ENCODE peak calls at places on chromosomes 3 and 15, in nine cellular contexts. One of them, this sample, is unnamed.

GRCh38 chr3:10941972-10942371 is 50.6 kb upstream of the SLC6A1 start:
- DNase-seq in omental fat pad: no peak
- DNase-seq in T follicular helper cell: no peak
- DNase-seq in AG09309: no peak
- DNase-seq in activated CD4-positive, alpha-beta T cell treated with anti-CD3 and anti-CD28 coated beads for 48 hours: peak; percentile 59
- DNase-seq in stimulated activated CD4-positive, alpha-beta T cell treated with anti-CD3 and anti-CD28 coated beads, Interleukin-15, amount 100 ng/mL, for 1 hour: no peak
- DNase-seq in NCI-H187 treated with DMSO at 0.1 percent for 48 hours: no peak
- DNase-seq in foreskin melanocyte: no peak
- DNase-seq in IMR-90: no peak
- DNase-seq in this sample: no peak

GRCh38 chr15:67003586-67003985 is 61.8 kb upstream of the SMAD3 start:
- DNase-seq in omental fat pad: no peak
- DNase-seq in T follicular helper cell: no peak
- DNase-seq in AG09309: no peak
- DNase-seq in activated CD4-positive, alpha-beta T cell treated with anti-CD3 and anti-CD28 coated beads for 48 hours: no peak
- DNase-seq in stimulated activated CD4-positive, alpha-beta T cell treated with anti-CD3 and anti-CD28 coated beads, Interleukin-15, amount 100 ng/mL, for 1 hour: no peak
- DNase-seq in NCI-H187 treated with DMSO at 0.1 percent for 48 hours: no peak
- DNase-seq in foreskin melanocyte: peak; percentile 67
- DNase-seq in IMR-90: peak; percentile 53
- DNase-seq in this sample: no peak

GRCh38 chr3:180375831-180376230 is 226.1 kb upstream of the TTC14 start:
- DNase-seq in omental fat pad: no peak
- DNase-seq in T follicular helper cell: no peak
- DNase-seq in AG09309: no peak
- DNase-seq in activated CD4-positive, alpha-beta T cell treated with anti-CD3 and anti-CD28 coated beads for 48 hours: no peak
- DNase-seq in stimulated activated CD4-positive, alpha-beta T cell treated with anti-CD3 and anti-CD28 coated beads, Interleukin-15, amount 100 ng/mL, for 1 hour: no peak
- DNase-seq in NCI-H187 treated with DMSO at 0.1 percent for 48 hours: no peak
- DNase-seq in foreskin melanocyte: no peak
- DNase-seq in IMR-90: no peak
- DNase-seq in this sample: no peak

GRCh38 chr3:136330900-136331299 is 80.8 kb downstream of the PCCB start:
- DNase-seq in omental fat pad: no peak
- DNase-seq in T follicular helper cell: no peak
- DNase-seq in AG09309: no peak
- DNase-seq in activated CD4-positive, alpha-beta T cell treated with anti-CD3 and anti-CD28 coated beads for 48 hours: no peak
- DNase-seq in stimulated activated CD4-positive, alpha-beta T cell treated with anti-CD3 and anti-CD28 coated beads, Interleukin-15, amount 100 ng/mL, for 1 hour: no peak
- DNase-seq in NCI-H187 treated with DMSO at 0.1 percent for 48 hours: no peak
- DNase-seq in foreskin melanocyte: no peak
- DNase-seq in IMR-90: no peak
- DNase-seq in this sample: no peak

GRCh38 chr15:67199391-67199790 is 55.1 kb downstream of the AAGAB start:
- DNase-seq in omental fat pad: no peak
- DNase-seq in T follicular helper cell: no peak
- DNase-seq in AG09309: no peak
- DNase-seq in activated CD4-positive, alpha-beta T cell treated with anti-CD3 and anti-CD28 coated beads for 48 hours: no peak
- DNase-seq in stimulated activated CD4-positive, alpha-beta T cell treated with anti-CD3 and anti-CD28 coated beads, Interleukin-15, amount 100 ng/mL, for 1 hour: no peak
- DNase-seq in NCI-H187 treated with DMSO at 0.1 percent for 48 hours: no peak
- DNase-seq in foreskin melanocyte: no peak
- DNase-seq in IMR-90: peak; percentile 63
- DNase-seq in this sample: no peak

GRCh38 chr15:70410371-70410975 is 312.8 kb upstream of the TLE3 start:
- DNase-seq in omental fat pad: no peak
- DNase-seq in T follicular helper cell: no peak
- DNase-seq in AG09309: no peak
- DNase-seq in activated CD4-positive, alpha-beta T cell treated with anti-CD3 and anti-CD28 coated beads for 48 hours: no peak
- DNase-seq in stimulated activated CD4-positive, alpha-beta T cell treated with anti-CD3 and anti-CD28 coated beads, Interleukin-15, amount 100 ng/mL, for 1 hour: no peak
- DNase-seq in NCI-H187 treated with DMSO at 0.1 percent for 48 hours: no peak
- DNase-seq in foreskin melanocyte: no peak
- DNase-seq in IMR-90: no peak
- DNase-seq in this sample: no peak

GRCh38 chr3:82087958-82088357 is 326.5 kb upstream of the GBE1 start:
- DNase-seq in omental fat pad: no peak
- DNase-seq in T follicular helper cell: no peak
- DNase-seq in AG09309: peak; percentile 61
- DNase-seq in activated CD4-positive, alpha-beta T cell treated with anti-CD3 and anti-CD28 coated beads for 48 hours: no peak
- DNase-seq in stimulated activated CD4-positive, alpha-beta T cell treated with anti-CD3 and anti-CD28 coated beads, Interleukin-15, amount 100 ng/mL, for 1 hour: no peak
- DNase-seq in NCI-H187 treated with DMSO at 0.1 percent for 48 hours: no peak
- DNase-seq in foreskin melanocyte: no peak
- DNase-seq in IMR-90: peak; percentile 67
- DNase-seq in this sample: no peak

GRCh38 chr15:58297639-58298038 is 134.2 kb upstream of the LIPC start:
- DNase-seq in omental fat pad: no peak
- DNase-seq in T follicular helper cell: no peak
- DNase-seq in AG09309: no peak
- DNase-seq in activated CD4-positive, alpha-beta T cell treated with anti-CD3 and anti-CD28 coated beads for 48 hours: no peak
- DNase-seq in stimulated activated CD4-positive, alpha-beta T cell treated with anti-CD3 and anti-CD28 coated beads, Interleukin-15, amount 100 ng/mL, for 1 hour: no peak
- DNase-seq in NCI-H187 treated with DMSO at 0.1 percent for 48 hours: no peak
- DNase-seq in foreskin melanocyte: no peak
- DNase-seq in IMR-90: no peak
- DNase-seq in this sample: no peak

GRCh38 chr3:13825821-13826220 is 54.0 kb downstream of the WNT7A start:
- DNase-seq in omental fat pad: no peak
- DNase-seq in T follicular helper cell: no peak
- DNase-seq in AG09309: no peak
- DNase-seq in activated CD4-positive, alpha-beta T cell treated with anti-CD3 and anti-CD28 coated beads for 48 hours: no peak
- DNase-seq in stimulated activated CD4-positive, alpha-beta T cell treated with anti-CD3 and anti-CD28 coated beads, Interleukin-15, amount 100 ng/mL, for 1 hour: no peak
- DNase-seq in NCI-H187 treated with DMSO at 0.1 percent for 48 hours: no peak
- DNase-seq in foreskin melanocyte: no peak
- DNase-seq in IMR-90: no peak
- DNase-seq in this sample: no peak

GRCh38 chr3:33401781-33402180 is 38.4 kb downstream of the UBP1 start:
- DNase-seq in omental fat pad: no peak
- DNase-seq in T follicular helper cell: no peak
- DNase-seq in AG09309: peak; percentile 5
- DNase-seq in activated CD4-positive, alpha-beta T cell treated with anti-CD3 and anti-CD28 coated beads for 48 hours: no peak
- DNase-seq in stimulated activated CD4-positive, alpha-beta T cell treated with anti-CD3 and anti-CD28 coated beads, Interleukin-15, amount 100 ng/mL, for 1 hour: no peak
- DNase-seq in NCI-H187 treated with DMSO at 0.1 percent for 48 hours: no peak
- DNase-seq in foreskin melanocyte: no peak
- DNase-seq in IMR-90: peak; percentile 70
- DNase-seq in this sample: no peak

GRCh38 chr15:85307687-85308045 is 72.7 kb upstream of the AKAP13 start:
- DNase-seq in omental fat pad: no peak
- DNase-seq in T follicular helper cell: no peak
- DNase-seq in AG09309: no peak
- DNase-seq in activated CD4-positive, alpha-beta T cell treated with anti-CD3 and anti-CD28 coated beads for 48 hours: no peak
- DNase-seq in stimulated activated CD4-positive, alpha-beta T cell treated with anti-CD3 and anti-CD28 coated beads, Interleukin-15, amount 100 ng/mL, for 1 hour: no peak
- DNase-seq in NCI-H187 treated with DMSO at 0.1 percent for 48 hours: no peak
- DNase-seq in foreskin melanocyte: no peak
- DNase-seq in IMR-90: peak; percentile 54
- DNase-seq in this sample: no peak

GRCh38 chr3:76965122-76965725 is 74.7 kb upstream of the ROBO2 start:
- DNase-seq in omental fat pad: no peak
- DNase-seq in T follicular helper cell: no peak
- DNase-seq in AG09309: no peak
- DNase-seq in activated CD4-positive, alpha-beta T cell treated with anti-CD3 and anti-CD28 coated beads for 48 hours: no peak
- DNase-seq in stimulated activated CD4-positive, alpha-beta T cell treated with anti-CD3 and anti-CD28 coated beads, Interleukin-15, amount 100 ng/mL, for 1 hour: no peak
- DNase-seq in NCI-H187 treated with DMSO at 0.1 percent for 48 hours: no peak
- DNase-seq in foreskin melanocyte: no peak
- DNase-seq in IMR-90: peak; percentile 18
- DNase-seq in this sample: no peak

GRCh38 chr15:95604634-95605036 is 725.9 kb upstream of the NR2F2 start:
- DNase-seq in omental fat pad: no peak
- DNase-seq in T follicular helper cell: no peak
- DNase-seq in AG09309: peak; percentile 96
- DNase-seq in activated CD4-positive, alpha-beta T cell treated with anti-CD3 and anti-CD28 coated beads for 48 hours: no peak
- DNase-seq in stimulated activated CD4-positive, alpha-beta T cell treated with anti-CD3 and anti-CD28 coated beads, Interleukin-15, amount 100 ng/mL, for 1 hour: no peak
- DNase-seq in NCI-H187 treated with DMSO at 0.1 percent for 48 hours: no peak
- DNase-seq in foreskin melanocyte: no peak
- DNase-seq in IMR-90: peak; percentile 94
- DNase-seq in this sample: no peak

GRCh38 chr3:195802795-195803194 is 8.9 kb downstream of the MUC4 start:
- DNase-seq in omental fat pad: no peak
- DNase-seq in T follicular helper cell: no peak
- DNase-seq in AG09309: no peak
- DNase-seq in activated CD4-positive, alpha-beta T cell treated with anti-CD3 and anti-CD28 coated beads for 48 hours: no peak
- DNase-seq in stimulated activated CD4-positive, alpha-beta T cell treated with anti-CD3 and anti-CD28 coated beads, Interleukin-15, amount 100 ng/mL, for 1 hour: no peak
- DNase-seq in NCI-H187 treated with DMSO at 0.1 percent for 48 hours: peak; percentile 72
- DNase-seq in foreskin melanocyte: no peak
- DNase-seq in IMR-90: no peak
- DNase-seq in this sample: no peak

GRCh38 chr15:52624262-52624661 is 54.9 kb downstream of the ATOSA start:
- DNase-seq in omental fat pad: no peak
- DNase-seq in T follicular helper cell: no peak
- DNase-seq in AG09309: no peak
- DNase-seq in activated CD4-positive, alpha-beta T cell treated with anti-CD3 and anti-CD28 coated beads for 48 hours: no peak
- DNase-seq in stimulated activated CD4-positive, alpha-beta T cell treated with anti-CD3 and anti-CD28 coated beads, Interleukin-15, amount 100 ng/mL, for 1 hour: no peak
- DNase-seq in NCI-H187 treated with DMSO at 0.1 percent for 48 hours: no peak
- DNase-seq in foreskin melanocyte: no peak
- DNase-seq in IMR-90: no peak
- DNase-seq in this sample: no peak

GRCh38 chr3:50830451-50830850 is 155.7 kb downstream of the DOCK3 start:
- DNase-seq in omental fat pad: no peak
- DNase-seq in T follicular helper cell: no peak
- DNase-seq in AG09309: no peak
- DNase-seq in activated CD4-positive, alpha-beta T cell treated with anti-CD3 and anti-CD28 coated beads for 48 hours: no peak
- DNase-seq in stimulated activated CD4-positive, alpha-beta T cell treated with anti-CD3 and anti-CD28 coated beads, Interleukin-15, amount 100 ng/mL, for 1 hour: no peak
- DNase-seq in NCI-H187 treated with DMSO at 0.1 percent for 48 hours: no peak
- DNase-seq in foreskin melanocyte: no peak
- DNase-seq in IMR-90: no peak
- DNase-seq in this sample: no peak

GRCh38 chr15:67945951-67946700 is 106.3 kb upstream of the RNU6-1 start:
- DNase-seq in omental fat pad: no peak
- DNase-seq in T follicular helper cell: no peak
- DNase-seq in AG09309: no peak
- DNase-seq in activated CD4-positive, alpha-beta T cell treated with anti-CD3 and anti-CD28 coated beads for 48 hours: peak; percentile 3
- DNase-seq in stimulated activated CD4-positive, alpha-beta T cell treated with anti-CD3 and anti-CD28 coated beads, Interleukin-15, amount 100 ng/mL, for 1 hour: no peak
- DNase-seq in NCI-H187 treated with DMSO at 0.1 percent for 48 hours: no peak
- DNase-seq in foreskin melanocyte: peak; percentile 58
- DNase-seq in IMR-90: peak; percentile 44
- DNase-seq in this sample: no peak

GRCh38 chr3:129627350-129628168 is 21.1 kb upstream of the PLXND1 start:
- DNase-seq in omental fat pad: no peak
- DNase-seq in T follicular helper cell: peak; percentile 53
- DNase-seq in AG09309: no peak
- DNase-seq in activated CD4-positive, alpha-beta T cell treated with anti-CD3 and anti-CD28 coated beads for 48 hours: peak; percentile 77
- DNase-seq in stimulated activated CD4-positive, alpha-beta T cell treated with anti-CD3 and anti-CD28 coated beads, Interleukin-15, amount 100 ng/mL, for 1 hour: no peak
- DNase-seq in NCI-H187 treated with DMSO at 0.1 percent for 48 hours: peak; percentile 55
- DNase-seq in foreskin melanocyte: peak; percentile 57
- DNase-seq in IMR-90: peak; percentile 75
- DNase-seq in this sample: peak; percentile 46

GRCh38 chr3:94305835-94306685 is 243.2 kb downstream of the NSUN3 start:
- DNase-seq in omental fat pad: no peak
- DNase-seq in T follicular helper cell: no peak
- DNase-seq in AG09309: no peak
- DNase-seq in activated CD4-positive, alpha-beta T cell treated with anti-CD3 and anti-CD28 coated beads for 48 hours: no peak
- DNase-seq in stimulated activated CD4-positive, alpha-beta T cell treated with anti-CD3 and anti-CD28 coated beads, Interleukin-15, amount 100 ng/mL, for 1 hour: no peak
- DNase-seq in NCI-H187 treated with DMSO at 0.1 percent for 48 hours: no peak
- DNase-seq in foreskin melanocyte: no peak
- DNase-seq in IMR-90: no peak
- DNase-seq in this sample: no peak

GRCh38 chr3:23129062-23129461 is 74.1 kb upstream of the UBE2E2 start:
- DNase-seq in omental fat pad: no peak
- DNase-seq in T follicular helper cell: no peak
- DNase-seq in AG09309: no peak
- DNase-seq in activated CD4-positive, alpha-beta T cell treated with anti-CD3 and anti-CD28 coated beads for 48 hours: no peak
- DNase-seq in stimulated activated CD4-positive, alpha-beta T cell treated with anti-CD3 and anti-CD28 coated beads, Interleukin-15, amount 100 ng/mL, for 1 hour: no peak
- DNase-seq in NCI-H187 treated with DMSO at 0.1 percent for 48 hours: no peak
- DNase-seq in foreskin melanocyte: no peak
- DNase-seq in IMR-90: no peak
- DNase-seq in this sample: no peak

GRCh38 chr15:59247364-59247763 is 40.7 kb downstream of the LDHAL6B start:
- DNase-seq in omental fat pad: no peak
- DNase-seq in T follicular helper cell: peak; percentile 10
- DNase-seq in AG09309: peak; percentile 40
- DNase-seq in activated CD4-positive, alpha-beta T cell treated with anti-CD3 and anti-CD28 coated beads for 48 hours: peak; percentile 61
- DNase-seq in stimulated activated CD4-positive, alpha-beta T cell treated with anti-CD3 and anti-CD28 coated beads, Interleukin-15, amount 100 ng/mL, for 1 hour: no peak
- DNase-seq in NCI-H187 treated with DMSO at 0.1 percent for 48 hours: no peak
- DNase-seq in foreskin melanocyte: no peak
- DNase-seq in IMR-90: peak; percentile 74
- DNase-seq in this sample: no peak

GRCh38 chr15:53918180-53919079 is 59.8 kb upstream of the UNC13C start:
- DNase-seq in omental fat pad: no peak
- DNase-seq in T follicular helper cell: no peak
- DNase-seq in AG09309: no peak
- DNase-seq in activated CD4-positive, alpha-beta T cell treated with anti-CD3 and anti-CD28 coated beads for 48 hours: no peak
- DNase-seq in stimulated activated CD4-positive, alpha-beta T cell treated with anti-CD3 and anti-CD28 coated beads, Interleukin-15, amount 100 ng/mL, for 1 hour: no peak
- DNase-seq in NCI-H187 treated with DMSO at 0.1 percent for 48 hours: peak; percentile 37
- DNase-seq in foreskin melanocyte: no peak
- DNase-seq in IMR-90: no peak
- DNase-seq in this sample: no peak

GRCh38 chr3:49683162-49683561 is 6.1 kb downstream of the MST1 start:
- DNase-seq in omental fat pad: no peak
- DNase-seq in T follicular helper cell: no peak
- DNase-seq in AG09309: no peak
- DNase-seq in activated CD4-positive, alpha-beta T cell treated with anti-CD3 and anti-CD28 coated beads for 48 hours: no peak
- DNase-seq in stimulated activated CD4-positive, alpha-beta T cell treated with anti-CD3 and anti-CD28 coated beads, Interleukin-15, amount 100 ng/mL, for 1 hour: no peak
- DNase-seq in NCI-H187 treated with DMSO at 0.1 percent for 48 hours: no peak
- DNase-seq in foreskin melanocyte: no peak
- DNase-seq in IMR-90: no peak
- DNase-seq in this sample: no peak

GRCh38 chr3:47404955-47405790 is 24.4 kb downstream of the PTPN23 start:
- DNase-seq in omental fat pad: no peak
- DNase-seq in T follicular helper cell: no peak
- DNase-seq in AG09309: peak; percentile 16
- DNase-seq in activated CD4-positive, alpha-beta T cell treated with anti-CD3 and anti-CD28 coated beads for 48 hours: no peak
- DNase-seq in stimulated activated CD4-positive, alpha-beta T cell treated with anti-CD3 and anti-CD28 coated beads, Interleukin-15, amount 100 ng/mL, for 1 hour: no peak
- DNase-seq in NCI-H187 treated with DMSO at 0.1 percent for 48 hours: no peak
- DNase-seq in foreskin melanocyte: peak; percentile 61
- DNase-seq in IMR-90: no peak
- DNase-seq in this sample: no peak

GRCh38 chr3:48993834-48994233 is 3.8 kb downstream of the P4HTM start:
- DNase-seq in omental fat pad: no peak
- DNase-seq in T follicular helper cell: no peak
- DNase-seq in AG09309: no peak
- DNase-seq in activated CD4-positive, alpha-beta T cell treated with anti-CD3 and anti-CD28 coated beads for 48 hours: no peak
- DNase-seq in stimulated activated CD4-positive, alpha-beta T cell treated with anti-CD3 and anti-CD28 coated beads, Interleukin-15, amount 100 ng/mL, for 1 hour: no peak
- DNase-seq in NCI-H187 treated with DMSO at 0.1 percent for 48 hours: no peak
- DNase-seq in foreskin melanocyte: no peak
- DNase-seq in IMR-90: no peak
- DNase-seq in this sample: no peak

This sample was measured in esophagus squamous epithelium.